ENCODE peak calls at places on chromosomes 12 and 14, in nine cellular contexts. P is cardiac fibroblast, H is ovary, Z is AG04450, K is dorsolateral prefrontal cortex, W is heart left ventricle, C is IMR-90, Y is AG04449, Q is osteoblast. X is an unnamed sample.

GRCh38 chr12:121391619-121392324 is 8.1 kb upstream of the RNF34 start:
- DNase-seq in K (no peak), Y (peak; percentile 28), W (no peak), H (no peak), Q (no peak), C (peak; percentile 61), P (peak; percentile 58), Z (peak; percentile 49), X (no peak)

GRCh38 chr14:38045461-38045860 is 162.2 kb upstream of the SSTR1 start:
- DNase-seq in Z (no peak), W (no peak), H (no peak), Q (no peak), Y (no peak), P (no peak), C (no peak), K (no peak), X (no peak)

GRCh38 chr14:106208794-106209193 is 682.4 kb downstream of the TMEM121 start:
- DNase-seq in Y (no peak), Q (no peak), P (no peak), Z (no peak), H (no peak), W (no peak), K (no peak), C (no peak), X (no peak)

GRCh38 chr12:59075968-59076367 is 155.7 kb upstream of the LRIG3 start:
- DNase-seq in C (no peak), Y (no peak), H (no peak), Q (no peak), K (no peak), P (no peak), Z (no peak), W (no peak), X (no peak)

GRCh38 chr12:57754411-57755193 is at the start of gene MARCHF9:
- DNase-seq in C (no peak), W (peak; percentile 77), Z (no peak), H (peak; percentile 61), Q (peak; percentile 83), K (no peak), Y (no peak), P (no peak), X (no peak)

GRCh38 chr14:105840266-105841021 is 314.1 kb downstream of the TMEM121 start:
- DNase-seq in P (no peak), C (no peak), Y (no peak), Q (peak; percentile 42), H (no peak), K (no peak), W (no peak), Z (no peak), X (no peak)

GRCh38 chr12:66191547-66192126 is 2.6 kb downstream of the IRAK3 start:
- DNase-seq in H (no peak), Q (no peak), Z (no peak), K (no peak), P (no peak), C (no peak), Y (no peak), W (no peak), X (no peak)

GRCh38 chr12:108839011-108839889 is 18.1 kb downstream of the SSH1 start:
- DNase-seq in C (peak; percentile 58), Y (peak; percentile 79), K (no peak), P (peak; percentile 76), Q (no peak), H (no peak), Z (no peak), W (no peak), X (no peak)

GRCh38 chr14:49766839-49767238 is 1.1 kb upstream of the KLHDC2 start:
- DNase-seq in H (no peak), Y (no peak), Q (peak; percentile 9), C (no peak), W (no peak), P (no peak), K (no peak), Z (no peak), X (no peak)

GRCh38 chr14:52048132-52048531 is 20.7 kb downstream of the NID2 start:
- DNase-seq in H (no peak), W (no peak), Z (no peak), Y (no peak), K (no peak), Q (no peak), P (no peak), C (no peak), X (no peak)

GRCh38 chr12:55619352-55620138 is 17.1 kb upstream of the OR10P1 start:
- DNase-seq in K (no peak), Z (peak; percentile 84), Y (peak; percentile 78), P (peak; percentile 97), H (no peak), W (no peak), C (peak; percentile 92), Q (peak; percentile 93), X (peak; percentile 90)

GRCh38 chr12:78891646-78892353 is 27.2 kb downstream of the SYT1 start:
- DNase-seq in Y (no peak), Q (no peak), W (no peak), Z (no peak), C (no peak), H (no peak), K (no peak), P (no peak), X (no peak)

GRCh38 chr12:78887444-78887843 is 22.9 kb downstream of the SYT1 start:
- DNase-seq in C (no peak), Q (no peak), Y (no peak), P (no peak), H (no peak), Z (no peak), W (no peak), K (no peak), X (no peak)

GRCh38 chr12:78888583-78888982 is 24.0 kb downstream of the SYT1 start:
- DNase-seq in P (peak; percentile 48), K (no peak), Y (no peak), H (no peak), Q (no peak), W (no peak), Z (no peak), C (no peak), X (no peak)

GRCh38 chr12:78885466-78885865 is 20.9 kb downstream of the SYT1 start:
- DNase-seq in K (no peak), Q (no peak), Y (no peak), Z (no peak), W (no peak), P (no peak), C (no peak), H (no peak), X (no peak)

DNA sequence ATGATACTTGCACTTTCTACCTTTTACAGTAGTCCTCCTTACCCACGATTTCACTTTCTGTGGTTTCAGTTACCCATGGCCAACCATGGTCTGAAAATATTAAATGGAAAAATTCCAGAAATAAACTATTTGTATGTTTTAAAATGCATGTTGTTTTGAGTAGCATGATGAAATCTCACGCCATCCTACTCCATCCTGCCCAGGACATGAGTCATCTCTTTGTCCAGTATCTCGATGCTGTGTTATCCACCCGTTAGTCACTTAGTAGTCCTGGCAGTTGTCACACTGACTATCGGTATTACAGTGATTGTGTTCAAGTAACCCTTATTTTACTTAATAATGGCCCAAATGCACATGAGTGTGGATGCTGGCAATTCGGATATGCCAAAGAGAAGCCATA is 22.4 kb downstream of the SYT1 start:
- DNase-seq in W (no peak), C (peak; percentile 80), H (no peak), Z (no peak), Y (no peak), Q (no peak), P (peak; percentile 96), K (no peak), X (peak; percentile 49)
- H3K4me3 ChIP-seq in W (no peak overlapping the region), C (no peak overlapping the region), H (no peak overlapping the region), Z (no peak overlapping the region), Y (no peak overlapping the region), Q (peak overlapping the region; percentile 28), P (peak overlapping the region; percentile 16), K (no peak overlapping the region), X (no peak overlapping the region)

DNA sequence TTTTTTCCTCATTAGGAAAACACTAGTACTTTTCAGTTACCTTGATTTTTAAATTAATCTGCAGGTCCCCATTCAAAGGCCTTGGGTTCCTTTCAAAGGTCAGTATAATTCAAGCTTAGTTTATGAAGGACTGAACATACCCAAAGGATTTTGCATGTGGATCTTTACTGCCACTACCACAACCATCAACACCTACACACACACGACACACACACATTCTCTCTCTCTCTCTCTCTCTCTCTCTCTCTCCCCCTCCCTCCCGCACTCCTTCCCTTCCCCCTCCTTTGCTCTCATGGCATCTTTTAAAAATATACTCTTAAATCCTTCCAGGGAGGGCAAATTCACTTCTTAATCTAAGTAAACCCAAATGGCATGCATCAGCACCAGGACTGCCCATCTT is 28.8 kb downstream of the HIF1A start:
- DNase-seq in W (no peak), P (no peak), K (no peak), Z (no peak), Y (no peak), C (no peak), H (no peak), Q (no peak), X (no peak)
- TF ChIP-seq CTCF in W (no peak), P (no peak), K (no peak), Z (no peak), Y (no peak), C (no peak), H (no peak), Q (no peak), X (no peak)

GRCh38 chr12:130162771-130163460 is 652 bp downstream of the FZD10 start:
- DNase-seq in W (peak; percentile 58), Q (no peak), Y (no peak), K (no peak), C (no peak), Z (no peak), H (no peak), P (no peak), X (no peak)

GRCh38 chr12:130160711-130161231 is 1.5 kb upstream of the FZD10 start:
- DNase-seq in C (no peak), Y (no peak), P (no peak), W (no peak), H (peak; percentile 22), K (no peak), Z (no peak), Q (no peak), X (no peak)

GRCh38 chr12:130163461-130164215 is 1.4 kb downstream of the FZD10 start:
- DNase-seq in Z (no peak), K (no peak), H (no peak), C (no peak), Y (no peak), Q (peak; percentile 80), P (no peak), W (peak; percentile 60), X (no peak)

GRCh38 chr12:130161261-130162231 is 718 bp upstream of the FZD10 start:
- DNase-seq in K (no peak), P (no peak), Y (no peak), H (peak; percentile 61), Q (peak; percentile 76), C (no peak), Z (no peak), W (no peak), X (no peak)

DNA sequence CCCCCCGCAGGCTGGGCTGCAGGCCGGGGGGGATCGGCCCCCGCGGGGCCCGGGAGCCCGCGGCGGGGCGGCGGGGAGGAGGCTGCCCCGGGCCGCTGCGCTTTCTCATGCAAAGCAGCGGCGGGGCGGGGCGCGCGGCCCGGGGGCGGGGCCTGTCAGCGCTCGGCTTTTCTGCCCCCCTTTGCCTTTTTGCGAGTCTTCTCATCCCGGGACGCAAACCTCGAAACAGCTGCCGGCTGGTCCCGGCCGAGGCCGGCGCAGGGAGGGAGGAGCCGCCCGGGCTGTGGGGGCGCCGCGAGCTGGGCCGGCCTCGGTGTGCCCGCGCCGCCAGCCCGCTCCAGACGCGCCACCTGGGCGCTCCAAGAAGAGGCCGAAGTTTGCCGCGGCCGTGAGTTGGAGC is at the start of gene FZD10:
- DNase-seq in W (peak; percentile 71), Z (no peak), C (no peak), H (peak; percentile 61), Q (no peak), Y (no peak), P (no peak), K (no peak), X (no peak)
- H3K4me3 ChIP-seq in W (peak within 1 kb of the TSS; percentile 54), Z (no peak within 1 kb of the TSS), C (no peak within 1 kb of the TSS), H (peak within 1 kb of the TSS; percentile 24), Q (no peak within 1 kb of the TSS), Y (no peak within 1 kb of the TSS), P (no peak within 1 kb of the TSS), K (no peak within 1 kb of the TSS), X (peak within 1 kb of the TSS; percentile 20)

GRCh38 chr12:977163-977562 is 13.9 kb upstream of the ERC1 start:
- DNase-seq in Q (no peak), P (no peak), H (no peak), W (no peak), Z (no peak), K (no peak), C (no peak), Y (no peak), X (no peak)
- TF ChIP-seq CTCF in Q (no peak), P (no peak), H (no peak), W (no peak), Z (peak; percentile 1), K (no peak), C (no peak), Y (no peak), X (no peak)